ENCODE peak calls at places on chromosomes 16 and 17, in four cellular contexts. X is Peyer's patch, E is IMR-90, N is left lung. Z is an unnamed sample. For H3K36me3, the result is how much of the 10 kb centered on the place peaks cover.

GRCh38 chr17:57542518-57542917 is 202.6 kb downstream of the CCDC182 start:
- DNase-seq in X (no peak), E (no peak), N (no peak), Z (no peak)

GRCh38 chr17:55609737-55610201 is 98.5 kb upstream of the SMIM36 start:
- DNase-seq in X (no peak), E (peak), N (peak), Z (no peak)

GRCh38 chr17:39022961-39023360 is 55.8 kb upstream of the FBXO47 start:
- DNase-seq in X (no peak), E (no peak), N (no peak), Z (no peak)

GRCh38 chr16:27444470-27444869 is 42.5 kb downstream of the IL21R start:
- DNase-seq in X (peak), E (no peak), N (peak), Z (no peak)

GRCh38 chr17:39867084-39867890 is 715 bp upstream of the ZPBP2 start:
- DNase-seq in X (no peak), E (no peak), N (no peak), Z (no peak)

GRCh38 chr17:66625321-66625767 is 209.6 kb upstream of the CACNG5 start:
- DNase-seq in X (no peak), E (peak), N (no peak), Z (peak)

GRCh38 chr16:87042551-87043272 is 274.5 kb downstream of the C16orf95 start:
- DNase-seq in X (no peak), E (no peak), N (no peak), Z (no peak)

GRCh38 chr17:65975878-65976277 is 216.1 kb downstream of the CEP112 start:
- DNase-seq in X (no peak), E (no peak), N (peak), Z (no peak)

GRCh38 chr17:82241183-82241925 is 12.5 kb downstream of the SLC16A3 start:
- DNase-seq in X (peak), E (peak), N (peak), Z (no peak)

GRCh38 chr17:56602292-56603130 is 9.0 kb downstream of the NOG start:
- DNase-seq in X (no peak), E (no peak), N (no peak), Z (no peak)

GRCh38 chr17:45709889-45710288 is 74.2 kb upstream of the CRHR1 start:
- DNase-seq in X (no peak), E (no peak), N (no peak), Z (no peak)

GRCh38 chr17:16943032-16943352 is 28.9 kb downstream of the TNFRSF13B start:
- DNase-seq in X (no peak), E (no peak), N (no peak), Z (no peak)

GRCh38 chr17:42519546-42520444 is 16.2 kb upstream of the NAGLU start:
- DNase-seq in X (peak), E (peak), N (peak), Z (no peak)

GRCh38 chr17:82897514-82898249 is 57.9 kb upstream of the ZNF750 start:
- DNase-seq in X (no peak), E (no peak), N (no peak), Z (no peak)

GRCh38 chr17:68972119-68972704 is 17.0 kb upstream of the ABCA8 start:
- DNase-seq in X (no peak), E (peak), N (no peak), Z (peak)

GRCh38 chr17:11986939-11987329 is 10.3 kb downstream of the ZNF18 start:
- DNase-seq in X (no peak), E (peak), N (no peak), Z (peak)

GRCh38 chr17:50187403-50187735 is 14.1 kb downstream of the COL1A1 start:
- DNase-seq in X (no peak), E (peak), N (no peak), Z (no peak)

GRCh38 chr16:16095646-16096045 is 127.6 kb downstream of the ABCC6 start:
- DNase-seq in X (no peak), E (peak), N (no peak), Z (peak)

GRCh38 chr16:67535201-67535600 is 6.6 kb downstream of the RIPOR1 start:
- DNase-seq in X (no peak), E (no peak), N (no peak), Z (no peak)

GRCh38 chr17:8628609-8629169 is 1.8 kb downstream of the MYH10 start:
- DNase-seq in X (no peak), E (no peak), N (no peak), Z (no peak)

GRCh38 chr17:54901230-54901847 is 687 bp downstream of the TOM1L1 start:
- DNase-seq in X (no peak), E (peak), N (no peak), Z (no peak)

GRCh38 chr16:89442990-89443726 is 47.2 kb downstream of the ANKRD11 start:
- DNase-seq in X (no peak), E (peak), N (peak), Z (no peak)

GRCh38 chr17:66630379-66630778 is 204.5 kb upstream of the CACNG5 start:
- DNase-seq in X (no peak), E (no peak), N (no peak), Z (no peak)

GRCh38 chr16:69276143-69277115 is 34.7 kb upstream of the VPS4A start:
- DNase-seq in X (no peak), E (peak), N (peak), Z (no peak)

GRCh38 chr17:50618941-50619340 is 15.7 kb upstream of the ABCC3 start:
- DNase-seq in X (no peak), E (no peak), N (no peak), Z (no peak)

GRCh38 chr17:19940722-19941464 is 36.7 kb downstream of the AKAP10 start:
- DNase-seq in X (no peak), E (peak), N (no peak), Z (no peak)

GRCh38 chr17:80029235-80029974 is 6.3 kb downstream of the TBC1D16 start:
- DNase-seq in X (no peak), E (peak), N (peak), Z (no peak)

GRCh38 chr17:75603123-75603522 is 15.5 kb downstream of the MYO15B start:
- DNase-seq in X (no peak), E (no peak), N (no peak), Z (no peak)

GRCh38 chr16:3662601-3663000 is 8.1 kb downstream of the DNASE1 start:
- DNase-seq in X (peak), E (no peak), N (no peak), Z (no peak)
- H3K36me3 ChIP-seq in X (under half), E (half or more), N (under half), Z (half or more)

GRCh38 chr17:73013299-73013698 is 79.2 kb downstream of the SLC39A11 start:
- DNase-seq in X (no peak), E (no peak), N (no peak), Z (peak)

GRCh38 chr17:73017653-73018052 is 74.8 kb downstream of the SLC39A11 start:
- DNase-seq in X (no peak), E (peak), N (no peak), Z (no peak)

GRCh38 chr17:73011016-73011486 is 81.4 kb downstream of the SLC39A11 start:
- DNase-seq in X (no peak), E (no peak), N (no peak), Z (no peak)

GRCh38 chr17:73015722-73016276 is 76.7 kb downstream of the SLC39A11 start:
- DNase-seq in X (no peak), E (no peak), N (no peak), Z (no peak)

GRCh38 chr17:73013816-73014663 is 78.4 kb downstream of the SLC39A11 start:
- DNase-seq in X (no peak), E (peak), N (no peak), Z (peak)
- TF ChIP-seq CTCF in X (no peak), E (peak), N (no peak), Z (peak)

GRCh38 chr17:63836811-63837210 is 5.7 kb downstream of the SMARCD2 start:
- DNase-seq in X (no peak), E (no peak), N (no peak), Z (no peak)
- H3K36me3 ChIP-seq in X (under half), E (under half), N (under half), Z (half or more)

DNA sequence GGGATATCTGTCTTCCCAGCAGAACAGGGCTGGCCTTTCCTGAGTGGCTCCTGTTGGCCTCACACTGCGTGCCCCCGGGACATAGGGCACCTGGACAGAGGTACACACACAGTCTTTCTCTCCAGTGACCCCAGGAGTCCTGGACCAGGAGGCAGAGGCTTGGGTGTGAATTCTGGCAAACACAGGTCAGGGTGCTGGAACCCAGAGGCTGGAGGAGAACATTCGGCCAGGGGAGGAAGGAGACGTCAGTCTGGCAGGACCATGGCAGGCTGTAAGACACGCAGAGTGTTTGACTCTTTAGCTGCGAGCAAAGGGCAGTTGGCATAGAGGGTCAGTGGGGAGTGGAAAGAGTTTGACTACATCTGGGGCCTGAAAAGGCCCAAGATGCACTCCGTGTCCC is 4.1 kb upstream of the TVP23A start:
- DNase-seq in X (no peak), E (no peak), N (no peak), Z (no peak)
- TF ChIP-seq CTCF in X (no peak), E (no peak), N (no peak), Z (no peak)

Z was measured in OCI-LY7.